ENCODE peak calls at places on chromosome 6, in nine cellular contexts. N, W, D, B, S, L, M, Z and P are unnamed samples.

GRCh38 chr6:112214749-112215269 is 39.6 kb downstream of the LAMA4 start:
- DNase-seq in N (peak; percentile 60), W (no peak), D (no peak), B (no peak), S (no peak), L (no peak), M (no peak), Z (no peak), P (no peak)

GRCh38 chr6:56247654-56248122 is 308 bp upstream of the COL21A1 start:
- DNase-seq in N (no peak), W (no peak), D (no peak), B (no peak), S (no peak), L (no peak), M (no peak), Z (no peak), P (no peak)

GRCh38 chr6:130632897-130633296 is 194.3 kb upstream of the SMLR1 start:
- DNase-seq in N (no peak), W (no peak), D (no peak), B (no peak), S (no peak), L (no peak), M (no peak), Z (no peak), P (no peak)

GRCh38 chr6:166760288-166760687 is 133.2 kb upstream of the RPS6KA2 start:
- DNase-seq in N (no peak), W (no peak), D (no peak), B (no peak), S (no peak), L (no peak), M (no peak), Z (no peak), P (no peak)

GRCh38 chr6:84065718-84066290 is 32.2 kb downstream of the MRAP2 start:
- DNase-seq in N (no peak), W (no peak), D (no peak), B (peak; percentile 42), S (no peak), L (no peak), M (no peak), Z (peak; percentile 72), P (no peak)

GRCh38 chr6:6730831-6731230 is 142.3 kb downstream of the LY86 start:
- DNase-seq in N (peak; percentile 10), W (no peak), D (no peak), B (peak; percentile 72), S (peak; percentile 65), L (peak; percentile 66), M (no peak), Z (peak; percentile 88), P (peak; percentile 43)

GRCh38 chr6:2454180-2454579 is 208.8 kb upstream of the GMDS start:
- DNase-seq in N (no peak), W (no peak), D (no peak), B (no peak), S (no peak), L (peak; percentile 49), M (no peak), Z (peak; percentile 57), P (no peak)

GRCh38 chr6:106099235-106099537 is 13.1 kb downstream of the PRDM1 start:
- DNase-seq in N (no peak), W (no peak), D (no peak), B (no peak), S (no peak), L (no peak), M (no peak), Z (no peak), P (no peak)

GRCh38 chr6:84193140-84193708 is 34.2 kb downstream of the CEP162 start:
- DNase-seq in N (peak; percentile 10), W (no peak), D (no peak), B (peak; percentile 87), S (peak; percentile 58), L (no peak), M (no peak), Z (peak; percentile 58), P (peak; percentile 18)

GRCh38 chr6:48962041-48962440 is 501.0 kb downstream of the MMUT start:
- DNase-seq in N (peak; percentile 3), W (no peak), D (no peak), B (no peak), S (no peak), L (no peak), M (no peak), Z (no peak), P (no peak)

GRCh38 chr6:21885532-21886089 is 292.1 kb downstream of the SOX4 start:
- DNase-seq in N (peak; percentile 79), W (peak; percentile 43), D (no peak), B (peak; percentile 79), S (peak; percentile 87), L (peak; percentile 78), M (no peak), Z (peak; percentile 85), P (no peak)

GRCh38 chr6:164554700-164555479 is 754.5 kb downstream of the C6orf118 start:
- DNase-seq in N (no peak), W (no peak), D (no peak), B (no peak), S (no peak), L (no peak), M (no peak), Z (no peak), P (no peak)

GRCh38 chr6:10151144-10151915 is 263.5 kb downstream of the TFAP2A start:
- DNase-seq in N (no peak), W (no peak), D (no peak), B (peak; percentile 67), S (no peak), L (peak; percentile 3), M (no peak), Z (no peak), P (no peak)

GRCh38 chr6:27650620-27651370 is 177.9 kb upstream of the ZNF184 start:
- DNase-seq in N (peak; percentile 88), W (no peak), D (peak; percentile 70), B (peak; percentile 85), S (peak; percentile 80), L (no peak), M (no peak), Z (no peak), P (no peak)

GRCh38 chr6:3290501-3291211 is 31.9 kb downstream of the PSMG4 start:
- DNase-seq in N (no peak), W (peak; percentile 8), D (no peak), B (no peak), S (no peak), L (no peak), M (no peak), Z (no peak), P (no peak)

GRCh38 chr6:148846778-148847761 is 100.2 kb downstream of the UST start:
- DNase-seq in N (no peak), W (no peak), D (no peak), B (no peak), S (no peak), L (no peak), M (no peak), Z (no peak), P (no peak)